ENCODE peak calls at places on chromosomes 13 and 19, in ten cellular contexts. X is sigmoid colon, E is ovary, C is tibial nerve, K is A549, S is SK-N-SH, J is stomach, T is transverse colon, W is suprapubic skin, B is H1. V is an unnamed sample.

GRCh38 chr19:5931251-5931650 is 17.2 kb downstream of the CAPS start:
- DNase-seq in X (no peak), E (no peak), C (no peak), K (no peak), S (no peak), J (no peak), T (no peak), W (no peak), B (no peak), V (no peak)

GRCh38 chr13:20680416-20681080 is 23.0 kb upstream of the IL17D start:
- DNase-seq in X (no peak), E (no peak), C (no peak), K (no peak), S (no peak), J (no peak), T (no peak), W (no peak), B (no peak), V (no peak)

GRCh38 chr13:41053384-41053826 is 7.9 kb upstream of the WBP4 start:
- DNase-seq in X (no peak), E (no peak), C (peak; percentile 49), K (no peak), S (no peak), J (no peak), T (no peak), W (no peak), B (no peak), V (no peak)

GRCh38 chr13:47794963-47795362 is 206.1 kb downstream of the SUCLA2 start:
- DNase-seq in X (no peak), E (no peak), C (no peak), K (peak; percentile 4), S (peak; percentile 26), J (no peak), T (no peak), W (no peak), B (no peak), V (no peak)

GRCh38 chr19:32387701-32388392 is 17.7 kb upstream of the DPY19L3 start:
- DNase-seq in X (peak; percentile 76), E (no peak), C (no peak), K (no peak), S (no peak), J (no peak), T (peak; percentile 59), W (no peak), B (no peak), V (no peak)

GRCh38 chr19:33204136-33204973 is 10.2 kb downstream of the LRP3 start:
- DNase-seq in X (no peak), E (no peak), C (no peak), K (no peak), S (peak; percentile 21), J (no peak), T (no peak), W (no peak), B (no peak), V (peak; percentile 61)

GRCh38 chr19:51653162-51653561 is 6.5 kb upstream of the SIGLEC14 start:
- DNase-seq in X (no peak), E (no peak), C (no peak), K (no peak), S (no peak), J (no peak), T (no peak), W (no peak), B (no peak), V (no peak)

GRCh38 chr13:92175330-92175729 is 776.9 kb downstream of the GPC5 start:
- DNase-seq in X (no peak), E (peak; percentile 44), C (peak; percentile 15), K (no peak), S (peak; percentile 62), J (no peak), T (no peak), W (no peak), B (no peak), V (no peak)

GRCh38 chr19:18119243-18120105 is 21.9 kb downstream of the MAST3 start:
- DNase-seq in X (no peak), E (no peak), C (no peak), K (no peak), S (no peak), J (no peak), T (peak; percentile 42), W (no peak), B (no peak), V (no peak)

GRCh38 chr13:94553766-94554165 is 42.2 kb downstream of the TGDS start:
- DNase-seq in X (no peak), E (no peak), C (no peak), K (no peak), S (no peak), J (no peak), T (no peak), W (no peak), B (no peak), V (no peak)

GRCh38 chr19:48629297-48629598 is 7.9 kb downstream of the DBP start:
- DNase-seq in X (peak; percentile 72), E (peak; percentile 52), C (no peak), K (no peak), S (no peak), J (no peak), T (peak; percentile 19), W (no peak), B (no peak), V (peak; percentile 84)

GRCh38 chr19:33302974-33303790 is 848 bp upstream of the CEBPA start:
- DNase-seq in X (peak; percentile 81), E (peak; percentile 56), C (no peak), K (peak; percentile 66), S (peak; percentile 88), J (peak; percentile 62), T (peak; percentile 59), W (no peak), B (no peak), V (peak; percentile 93)

GRCh38 chr13:25743426-25743825 is 308.4 kb downstream of the SHISA2 start:
- DNase-seq in X (no peak), E (no peak), C (no peak), K (no peak), S (no peak), J (no peak), T (no peak), W (no peak), B (no peak), V (no peak)

GRCh38 chr19:48445256-48445605 is 552 bp upstream of the GRWD1 start:
- DNase-seq in X (no peak), E (peak; percentile 57), C (peak; percentile 49), K (peak; percentile 98), S (peak; percentile 90), J (no peak), T (no peak), W (no peak), B (no peak), V (no peak)

GRCh38 chr13:21717817-21718216 is 46.9 kb downstream of the FGF9 start:
- DNase-seq in X (no peak), E (no peak), C (no peak), K (no peak), S (no peak), J (no peak), T (no peak), W (no peak), B (peak; percentile 31), V (no peak)

GRCh38 chr13:40220299-40220935 is 446.0 kb downstream of the FOXO1 start:
- DNase-seq in X (no peak), E (no peak), C (no peak), K (no peak), S (no peak), J (no peak), T (no peak), W (no peak), B (no peak), V (no peak)

GRCh38 chr13:102346769-102347168 is 55.1 kb downstream of the FGF14 start:
- DNase-seq in X (no peak), E (no peak), C (no peak), K (no peak), S (no peak), J (no peak), T (no peak), W (no peak), B (no peak), V (no peak)
- H3K4me1 ChIP-seq in X (no peaks in the 10 kb centered on the region), E (no peaks in the 10 kb centered on the region), C (no peaks in the 10 kb centered on the region), K (no peaks in the 10 kb centered on the region), S (no peaks in the 10 kb centered on the region), J (no peaks in the 10 kb centered on the region), T (no peaks in the 10 kb centered on the region), W (no peaks in the 10 kb centered on the region), B (no peaks in the 10 kb centered on the region), V (no peaks in the 10 kb centered on the region)

GRCh38 chr19:40803857-40804782 is 5.1 kb downstream of the EGLN2 start:
- DNase-seq in X (no peak), E (no peak), C (no peak), K (no peak), S (no peak), J (peak; percentile 83), T (peak; percentile 83), W (no peak), B (no peak), V (no peak)
- TF ChIP-seq EP300 in X (no peak), E (no peak), C (no peak), K (no peak), S (no peak), J (no peak), T (no peak), W (no peak), B (no peak), V (no peak)

DNA sequence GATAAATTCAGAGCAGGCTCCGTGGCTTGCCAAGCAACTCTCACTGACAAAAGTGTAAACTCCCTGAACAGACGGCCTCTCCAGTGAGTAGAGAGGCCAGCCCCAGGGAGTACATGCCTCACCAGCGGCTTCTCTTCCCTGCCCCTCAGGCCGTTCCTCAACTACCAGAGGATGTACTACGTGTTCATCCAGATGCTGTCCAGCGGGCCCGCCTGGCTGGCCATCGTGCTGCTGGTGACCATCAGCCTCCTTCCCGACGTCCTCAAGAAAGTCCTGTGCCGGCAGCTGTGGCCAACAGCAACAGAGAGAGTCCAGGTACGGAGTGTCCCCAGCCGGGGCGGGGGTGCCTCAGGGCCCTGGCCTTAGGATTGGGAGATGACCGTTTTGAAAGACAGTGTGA is 93.4 kb upstream of the MCF2L start:
- DNase-seq in X (peak; percentile 37), E (no peak), C (no peak), K (no peak), S (no peak), J (no peak), T (no peak), W (peak; percentile 68), B (no peak), V (no peak)
- H3K4me1 ChIP-seq in X (peaks cover 6% of the 10 kb centered on the region), E (no peaks in the 10 kb centered on the region), C (no peaks in the 10 kb centered on the region), K (no peaks in the 10 kb centered on the region), S (no peaks in the 10 kb centered on the region), J (peaks cover 10% of the 10 kb centered on the region), T (peaks cover 3% of the 10 kb centered on the region), W (no peaks in the 10 kb centered on the region), B (no peaks in the 10 kb centered on the region), V (peaks cover 11% of the 10 kb centered on the region)

DNA sequence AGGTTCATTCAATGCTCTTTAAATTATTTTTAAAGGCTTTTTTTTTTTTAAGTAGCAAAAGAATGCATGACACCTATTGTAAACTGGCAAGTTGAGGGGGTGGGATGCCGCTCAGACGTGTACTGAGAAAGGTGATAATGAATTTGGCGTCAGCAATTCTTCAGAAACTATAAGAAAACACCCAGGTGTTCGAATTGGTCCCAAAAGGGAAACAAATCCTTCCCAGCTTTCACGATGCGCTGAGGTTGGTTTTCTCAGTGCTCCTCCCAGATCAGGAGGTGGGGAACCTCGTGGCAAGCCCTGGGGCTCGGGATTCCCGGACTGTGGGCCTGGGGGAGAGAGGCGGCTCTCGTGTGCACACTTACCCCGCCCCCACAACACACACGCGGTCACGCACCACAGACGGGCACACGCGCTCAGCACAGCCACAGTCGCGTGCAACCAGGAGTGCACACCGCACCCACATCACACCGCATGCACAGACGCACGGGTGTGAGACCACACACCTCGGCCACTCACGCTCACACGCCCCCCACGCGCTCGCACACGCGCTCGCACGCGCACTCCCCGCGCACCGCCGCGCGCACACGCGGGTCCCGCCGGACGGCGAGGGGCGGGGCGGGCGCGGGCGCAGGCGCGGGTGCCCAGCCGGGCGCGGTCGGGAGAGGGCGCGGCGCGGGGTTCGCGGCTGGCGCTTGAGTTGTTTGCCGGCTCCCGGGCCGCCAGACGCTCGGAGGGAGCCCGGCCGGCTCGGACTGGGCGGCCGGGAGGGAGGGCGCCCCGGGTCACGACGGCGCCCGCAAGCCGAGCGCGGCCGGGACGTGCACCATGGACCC is at the start of gene FAM124A:
- DNase-seq in X (peak; percentile 75), E (peak; percentile 51), C (peak; percentile 9), K (peak; percentile 11), S (peak; percentile 89), J (peak; percentile 57), T (peak; percentile 53), W (no peak), B (no peak), V (peak; percentile 31)
- TF ChIP-seq EP300 in X (no peak), E (no peak), C (no peak), K (no peak), S (no peak), J (no peak), T (no peak), W (no peak), B (no peak), V (no peak)

V was measured in upper lobe of left lung.